ENCODE peak calls at places on chromosomes 1 and 21, in seven cellular contexts. One of them, this sample, is unnamed.

GRCh38 chr1:8430476-8430875 is 112.6 kb downstream of the SLC45A1 start:
- DNase-seq in lower lobe of right lung: no peak
- DNase-seq in IMR-90: no peak
- DNase-seq in endodermal cell: no peak
- DNase-seq in stomach: no peak
- DNase-seq in heart right ventricle: no peak
- DNase-seq in fibroblast of lung: no peak
- DNase-seq in this sample: no peak

GRCh38 chr1:113677250-113678158 is 81.8 kb downstream of the PHTF1 start:
- DNase-seq in lower lobe of right lung: no peak
- DNase-seq in IMR-90: peak
- DNase-seq in endodermal cell: no peak
- DNase-seq in stomach: no peak
- DNase-seq in heart right ventricle: peak
- DNase-seq in fibroblast of lung: peak
- DNase-seq in this sample: no peak

GRCh38 chr1:225888898-225889690 is at the start of gene LEFTY1:
- DNase-seq in lower lobe of right lung: peak
- DNase-seq in IMR-90: no peak
- DNase-seq in endodermal cell: peak
- DNase-seq in stomach: no peak
- DNase-seq in heart right ventricle: no peak
- DNase-seq in fibroblast of lung: no peak
- DNase-seq in this sample: no peak

GRCh38 chr1:211133393-211133840 is 531 bp downstream of the KCNH1 start:
- DNase-seq in lower lobe of right lung: no peak
- DNase-seq in IMR-90: no peak
- DNase-seq in endodermal cell: peak
- DNase-seq in stomach: no peak
- DNase-seq in heart right ventricle: no peak
- DNase-seq in fibroblast of lung: peak
- DNase-seq in this sample: no peak

GRCh38 chr1:48470506-48470905 is 1.5 kb downstream of the SPATA6 start:
- DNase-seq in lower lobe of right lung: peak
- DNase-seq in IMR-90: no peak
- DNase-seq in endodermal cell: peak
- DNase-seq in stomach: peak
- DNase-seq in heart right ventricle: peak
- DNase-seq in fibroblast of lung: peak
- DNase-seq in this sample: peak

GRCh38 chr1:228906461-228906860 is 171.2 kb downstream of the RHOU start:
- DNase-seq in lower lobe of right lung: no peak
- DNase-seq in IMR-90: no peak
- DNase-seq in endodermal cell: no peak
- DNase-seq in stomach: no peak
- DNase-seq in heart right ventricle: no peak
- DNase-seq in fibroblast of lung: no peak
- DNase-seq in this sample: peak

GRCh38 chr1:56545711-56546110 is 33.7 kb downstream of the PLPP3 start:
- DNase-seq in lower lobe of right lung: no peak
- DNase-seq in IMR-90: no peak
- DNase-seq in endodermal cell: no peak
- DNase-seq in stomach: peak
- DNase-seq in heart right ventricle: peak
- DNase-seq in fibroblast of lung: no peak
- DNase-seq in this sample: no peak

GRCh38 chr1:168312718-168313604 is 32.3 kb downstream of the TBX19 start:
- DNase-seq in lower lobe of right lung: no peak
- DNase-seq in IMR-90: peak
- DNase-seq in endodermal cell: no peak
- DNase-seq in stomach: no peak
- DNase-seq in heart right ventricle: no peak
- DNase-seq in fibroblast of lung: peak
- DNase-seq in this sample: no peak

GRCh38 chr1:88036345-88036999 is 647.6 kb upstream of the PKN2 start:
- DNase-seq in lower lobe of right lung: no peak
- DNase-seq in IMR-90: no peak
- DNase-seq in endodermal cell: no peak
- DNase-seq in stomach: no peak
- DNase-seq in heart right ventricle: no peak
- DNase-seq in fibroblast of lung: no peak
- DNase-seq in this sample: no peak

GRCh38 chr1:225508538-225509375 is 80.9 kb upstream of the LBR start:
- DNase-seq in lower lobe of right lung: no peak
- DNase-seq in IMR-90: peak
- DNase-seq in endodermal cell: no peak
- DNase-seq in stomach: peak
- DNase-seq in heart right ventricle: peak
- DNase-seq in fibroblast of lung: peak
- DNase-seq in this sample: no peak

GRCh38 chr1:62962794-62963776 is 179.2 kb downstream of the ATG4C start:
- DNase-seq in lower lobe of right lung: no peak
- DNase-seq in IMR-90: peak
- DNase-seq in endodermal cell: peak
- DNase-seq in stomach: peak
- DNase-seq in heart right ventricle: peak
- DNase-seq in fibroblast of lung: peak
- DNase-seq in this sample: no peak

GRCh38 chr1:26500488-26501175 is 28.4 kb downstream of the HMGN2 start:
- DNase-seq in lower lobe of right lung: peak
- DNase-seq in IMR-90: peak
- DNase-seq in endodermal cell: peak
- DNase-seq in stomach: peak
- DNase-seq in heart right ventricle: peak
- DNase-seq in fibroblast of lung: peak
- DNase-seq in this sample: peak

GRCh38 chr21:34640858-34641257 is 25.9 kb upstream of the RCAN1 start:
- DNase-seq in lower lobe of right lung: no peak
- DNase-seq in IMR-90: peak
- DNase-seq in endodermal cell: no peak
- DNase-seq in stomach: no peak
- DNase-seq in heart right ventricle: no peak
- DNase-seq in fibroblast of lung: peak
- DNase-seq in this sample: no peak

GRCh38 chr21:43925096-43925481 is 60.1 kb downstream of the AGPAT3 start:
- DNase-seq in lower lobe of right lung: peak
- DNase-seq in IMR-90: no peak
- DNase-seq in endodermal cell: no peak
- DNase-seq in stomach: no peak
- DNase-seq in heart right ventricle: no peak
- DNase-seq in fibroblast of lung: no peak
- DNase-seq in this sample: no peak

GRCh38 chr1:31745898-31746668 is 18.1 kb downstream of the ADGRB2 start:
- DNase-seq in lower lobe of right lung: no peak
- DNase-seq in IMR-90: no peak
- DNase-seq in endodermal cell: no peak
- DNase-seq in stomach: no peak
- DNase-seq in heart right ventricle: no peak
- DNase-seq in fibroblast of lung: no peak
- DNase-seq in this sample: no peak

GRCh38 chr1:162772571-162773154 is 17.8 kb upstream of the HSD17B7 start:
- DNase-seq in lower lobe of right lung: no peak
- DNase-seq in IMR-90: peak
- DNase-seq in endodermal cell: no peak
- DNase-seq in stomach: no peak
- DNase-seq in heart right ventricle: no peak
- DNase-seq in fibroblast of lung: no peak
- DNase-seq in this sample: no peak

GRCh38 chr1:15848143-15848928 is 829 bp downstream of the SPEN start:
- DNase-seq in lower lobe of right lung: peak
- DNase-seq in IMR-90: peak
- DNase-seq in endodermal cell: peak
- DNase-seq in stomach: peak
- DNase-seq in heart right ventricle: peak
- DNase-seq in fibroblast of lung: peak
- DNase-seq in this sample: peak

GRCh38 chr1:22131875-22132486 is 10.9 kb downstream of the WNT4 start:
- DNase-seq in lower lobe of right lung: peak
- DNase-seq in IMR-90: no peak
- DNase-seq in endodermal cell: peak
- DNase-seq in stomach: peak
- DNase-seq in heart right ventricle: no peak
- DNase-seq in fibroblast of lung: no peak
- DNase-seq in this sample: no peak

DNA sequence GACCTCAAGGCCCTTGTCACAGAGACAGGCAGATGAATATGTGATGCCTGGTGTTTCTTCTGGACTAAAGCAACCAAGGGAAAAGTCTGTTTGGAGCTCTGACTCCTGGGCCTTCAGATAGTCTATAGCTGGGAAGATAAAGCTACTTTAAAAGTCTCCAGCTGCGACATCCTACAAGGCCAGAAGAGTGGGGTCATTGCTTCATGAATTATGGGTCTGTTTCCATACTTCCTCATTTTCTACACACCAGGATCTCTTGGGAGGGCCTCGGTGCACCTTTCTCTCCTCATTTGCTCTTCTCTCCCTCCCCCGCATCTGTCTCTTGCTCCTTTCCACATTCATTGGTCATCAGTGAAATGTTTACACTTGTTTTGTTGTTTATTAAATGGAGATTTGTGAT is 44.8 kb downstream of the SYT2 start:
- DNase-seq in lower lobe of right lung: no peak
- DNase-seq in IMR-90: no peak
- DNase-seq in endodermal cell: no peak
- DNase-seq in stomach: no peak
- DNase-seq in heart right ventricle: no peak
- DNase-seq in fibroblast of lung: no peak
- DNase-seq in this sample: no peak
- H3K27ac ChIP-seq in lower lobe of right lung: no peak
- H3K27ac ChIP-seq in IMR-90: no peak
- H3K27ac ChIP-seq in endodermal cell: no peak
- H3K27ac ChIP-seq in stomach: no peak
- H3K27ac ChIP-seq in heart right ventricle: no peak
- H3K27ac ChIP-seq in fibroblast of lung: no peak
- H3K27ac ChIP-seq in this sample: no peak

DNA sequence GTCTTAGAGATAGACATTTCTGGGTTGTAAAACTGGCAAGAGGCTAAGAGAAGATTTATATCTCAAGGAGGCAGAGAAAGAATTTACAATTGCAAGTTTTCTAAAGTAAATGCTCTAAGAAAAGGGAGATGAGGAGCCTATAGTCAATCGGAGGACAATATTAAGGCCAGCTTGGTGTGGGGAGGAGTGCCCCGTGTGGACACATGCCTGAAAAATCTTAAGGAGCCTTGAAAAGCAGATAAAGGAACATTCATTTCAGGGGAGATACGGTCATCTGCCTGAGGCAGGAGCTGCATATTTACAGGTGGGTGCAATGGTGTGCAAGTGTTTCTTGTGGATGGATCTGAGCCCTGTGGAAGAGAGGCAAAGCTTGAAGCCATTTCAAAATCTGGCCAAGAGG is 25.6 kb downstream of the FCRL2 start:
- DNase-seq in lower lobe of right lung: no peak
- DNase-seq in IMR-90: no peak
- DNase-seq in endodermal cell: no peak
- DNase-seq in stomach: no peak
- DNase-seq in heart right ventricle: no peak
- DNase-seq in fibroblast of lung: no peak
- DNase-seq in this sample: no peak
- TF ChIP-seq CTCF in lower lobe of right lung: no peak
- TF ChIP-seq CTCF in IMR-90: no peak
- TF ChIP-seq CTCF in endodermal cell: peak
- TF ChIP-seq CTCF in stomach: no peak
- TF ChIP-seq CTCF in heart right ventricle: no peak
- TF ChIP-seq CTCF in fibroblast of lung: no peak
- TF ChIP-seq CTCF in this sample: no peak

DNA sequence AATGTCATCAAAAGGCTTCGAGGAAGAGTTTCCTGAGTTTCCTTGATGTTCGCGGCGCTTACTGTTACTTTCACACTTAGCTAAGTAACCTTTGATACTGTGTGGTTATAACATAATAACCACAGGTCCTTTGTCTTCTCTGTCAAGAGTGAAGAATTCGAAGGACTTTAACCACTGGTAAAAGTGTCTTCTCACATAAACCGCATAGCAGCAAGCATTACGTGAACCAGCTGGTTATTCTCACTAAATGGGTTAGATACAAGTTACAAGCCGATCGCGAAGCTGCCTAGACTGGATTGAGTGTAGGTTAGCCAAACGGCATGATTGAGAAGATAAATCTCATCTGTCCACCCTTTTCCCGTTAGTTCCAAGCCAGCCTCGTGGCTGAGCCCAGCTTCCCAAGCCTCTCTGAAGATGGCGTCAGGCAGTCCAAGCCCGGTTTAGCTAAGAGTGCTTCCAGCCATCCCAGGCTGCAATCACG is 18.3 kb upstream of the IFNGR2 start:
- DNase-seq in lower lobe of right lung: no peak
- DNase-seq in IMR-90: peak
- DNase-seq in endodermal cell: no peak
- DNase-seq in stomach: no peak
- DNase-seq in heart right ventricle: no peak
- DNase-seq in fibroblast of lung: peak
- DNase-seq in this sample: no peak
- H3K27ac ChIP-seq in lower lobe of right lung: no peak
- H3K27ac ChIP-seq in IMR-90: no peak
- H3K27ac ChIP-seq in endodermal cell: no peak
- H3K27ac ChIP-seq in stomach: no peak
- H3K27ac ChIP-seq in heart right ventricle: no peak
- H3K27ac ChIP-seq in fibroblast of lung: no peak
- H3K27ac ChIP-seq in this sample: no peak

GRCh38 chr1:236064674-236065508 is at the start of gene NID1:
- DNase-seq in lower lobe of right lung: peak
- DNase-seq in IMR-90: peak
- DNase-seq in endodermal cell: peak
- DNase-seq in stomach: peak
- DNase-seq in heart right ventricle: peak
- DNase-seq in fibroblast of lung: peak
- DNase-seq in this sample: peak
- TF ChIP-seq CTCF in lower lobe of right lung: peak
- TF ChIP-seq CTCF in IMR-90: peak
- TF ChIP-seq CTCF in endodermal cell: peak
- TF ChIP-seq CTCF in stomach: no peak
- TF ChIP-seq CTCF in heart right ventricle: peak
- TF ChIP-seq CTCF in fibroblast of lung: no peak
- TF ChIP-seq CTCF in this sample: no peak

DNA sequence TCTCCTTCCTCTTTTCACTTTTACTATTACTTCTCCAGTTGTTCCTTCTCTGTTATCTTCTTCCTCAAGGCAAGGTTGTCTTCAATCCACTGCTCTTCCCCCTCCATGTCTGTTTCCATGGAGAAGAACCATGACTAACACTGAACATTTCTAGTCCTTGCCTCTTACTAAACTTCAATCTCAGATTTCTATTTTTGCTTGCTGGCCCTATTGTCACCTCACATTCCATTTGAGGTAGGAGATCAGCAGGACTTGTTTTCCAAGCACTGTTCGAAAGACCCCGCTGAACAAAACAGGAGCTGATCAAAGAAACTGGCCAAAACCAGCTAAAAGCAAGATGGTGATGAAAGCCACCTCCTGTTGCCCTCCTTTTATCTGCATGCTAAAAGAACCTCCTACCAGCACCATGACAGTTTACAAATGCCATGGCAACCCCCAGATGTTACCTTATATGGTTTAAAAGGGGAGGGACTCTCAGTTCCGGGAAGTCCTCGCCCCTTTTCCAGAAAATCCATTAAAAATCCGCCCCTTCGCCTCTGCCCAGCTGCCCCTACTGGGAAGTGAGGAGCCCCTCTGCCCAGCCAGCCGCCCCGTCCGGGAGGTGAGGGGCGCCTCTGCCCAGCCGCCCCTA is 22.6 kb downstream of the GON4L start:
- DNase-seq in lower lobe of right lung: no peak
- DNase-seq in IMR-90: peak
- DNase-seq in endodermal cell: peak
- DNase-seq in stomach: no peak
- DNase-seq in heart right ventricle: no peak
- DNase-seq in fibroblast of lung: peak
- DNase-seq in this sample: no peak
- H3K27ac ChIP-seq in lower lobe of right lung: no peak
- H3K27ac ChIP-seq in IMR-90: no peak
- H3K27ac ChIP-seq in endodermal cell: peak
- H3K27ac ChIP-seq in stomach: no peak
- H3K27ac ChIP-seq in heart right ventricle: no peak
- H3K27ac ChIP-seq in fibroblast of lung: peak
- H3K27ac ChIP-seq in this sample: no peak

This sample was measured in coronary artery.